ENCODE peak calls at places on chromosomes 13 and 19, in six cellular contexts. X is Calu3, W is Ammon's horn, O is WTC11, K is T-cell, S is right atrium auricular region. M is an unnamed sample.
A peak's percentile ranks its signal among the peaks of the same experiment; 100 is the strongest.

GRCh38 chr13:79680485-79680884 is 199.5 kb downstream of the NDFIP2 start:
- DNase-seq in O (no peak), K (no peak), X (no peak), W (no peak), S (no peak), M (no peak)

GRCh38 chr19:10473192-10473591 is 30.0 kb downstream of the KEAP1 start:
- DNase-seq in K (no peak), W (no peak), X (no peak), S (no peak), O (no peak), M (no peak)

GRCh38 chr19:1671716-1672037 is 19.3 kb upstream of the TCF3 start:
- DNase-seq in S (no peak), O (no peak), X (no peak), K (no peak), W (no peak), M (no peak)

GRCh38 chr19:52398091-52398461 is 427 bp downstream of the ZNF528 start:
- DNase-seq in X (no peak), O (peak; percentile 19), W (no peak), S (no peak), K (no peak), M (no peak)

GRCh38 chr19:7703332-7703731 is 1.4 kb upstream of the FCER2 start:
- DNase-seq in S (no peak), O (no peak), K (no peak), W (no peak), X (no peak), M (no peak)

GRCh38 chr13:60047943-60048342 is 115.8 kb downstream of the DIAPH3 start:
- DNase-seq in O (no peak), X (no peak), S (no peak), K (no peak), W (no peak), M (no peak)

GRCh38 chr13:21913010-21913409 is 242.1 kb downstream of the FGF9 start:
- DNase-seq in S (no peak), W (no peak), O (peak; percentile 59), K (no peak), X (no peak), M (no peak)

GRCh38 chr13:110390572-110390971 is 83.5 kb downstream of the COL4A2 start:
- DNase-seq in X (no peak), K (no peak), S (no peak), O (no peak), W (no peak), M (no peak)

GRCh38 chr19:33719366-33720154 is 77.1 kb upstream of the KCTD15 start:
- DNase-seq in W (peak; percentile 41), X (no peak), O (no peak), S (no peak), K (no peak), M (no peak)

GRCh38 chr13:102309110-102309509 is 92.7 kb downstream of the FGF14 start:
- DNase-seq in K (no peak), O (no peak), X (no peak), S (no peak), W (peak; percentile 59), M (no peak)

GRCh38 chr19:42455621-42456081 is 12.9 kb upstream of the CXCL17 start:
- DNase-seq in S (no peak), O (no peak), W (no peak), X (peak; percentile 82), K (no peak), M (no peak)

GRCh38 chr13:20814224-20814910 is 40.6 kb upstream of the EEF1AKMT1 start:
- DNase-seq in W (no peak), X (peak; percentile 1), S (peak; percentile 94), O (no peak), K (no peak), M (no peak)

GRCh38 chr19:18604820-18605159 is 1.8 kb downstream of the CRLF1 start:
- DNase-seq in S (no peak), X (no peak), O (no peak), W (no peak), K (no peak), M (no peak)

GRCh38 chr13:68190826-68191225 is 960.7 kb upstream of the PCDH9 start:
- DNase-seq in K (no peak), X (peak; percentile 42), O (no peak), S (no peak), W (no peak), M (no peak)

GRCh38 chr19:41323430-41324125 is 13.6 kb downstream of the CCDC97 start:
- DNase-seq in W (peak; percentile 22), X (peak; percentile 55), S (peak; percentile 83), K (no peak), O (no peak), M (no peak)

GRCh38 chr13:30145709-30146367 is 161.5 kb downstream of the KATNAL1 start:
- DNase-seq in W (no peak), S (no peak), O (no peak), X (no peak), K (no peak), M (no peak)

GRCh38 chr13:109790951-109791605 is 4.7 kb upstream of the IRS2 start:
- DNase-seq in S (no peak), O (no peak), X (no peak), K (no peak), W (peak; percentile 82), M (no peak)

GRCh38 chr13:40438022-40438692 is 228.3 kb downstream of the FOXO1 start:
- DNase-seq in O (no peak), W (no peak), K (no peak), S (no peak), X (no peak), M (no peak)

GRCh38 chr13:110886475-110887241 is 28.2 kb downstream of the ANKRD10 start:
- DNase-seq in X (no peak), W (no peak), K (no peak), O (no peak), S (no peak), M (no peak)

M was measured in natural killer cell.